ENCODE peak calls at places on chromosomes 7 and 10, in seven cellular contexts. D is IMR-90, P is GM12878, G is SK-N-SH, O is HepG2, A is K562, U is H1. W is an unnamed sample.

GRCh38 chr7:123229426-123229825 is 29.7 kb upstream of the SLC13A1 start:
- DNase-seq in G (no peak), U (no peak), P (no peak), D (no peak), A (no peak), O (no peak), W (no peak)

GRCh38 chr7:104973909-104974415 is 40.0 kb upstream of the KMT2E start:
- DNase-seq in O (no peak), G (no peak), D (peak), U (peak), A (no peak), P (no peak), W (no peak)

GRCh38 chr7:6294839-6295238 is 22.4 kb upstream of the CYTH3 start:
- DNase-seq in A (no peak), G (no peak), D (no peak), U (no peak), O (no peak), P (no peak), W (no peak)

GRCh38 chr10:22912763-22913389 is 15.0 kb upstream of the ARMC3 start:
- DNase-seq in A (no peak), O (no peak), P (no peak), G (peak), U (no peak), D (no peak), W (no peak)

GRCh38 chr10:4241724-4242345 is 456.8 kb upstream of the KLF6 start:
- DNase-seq in U (no peak), G (no peak), D (peak), A (no peak), O (no peak), P (no peak), W (no peak)

GRCh38 chr7:16051561-16052280 is 365.2 kb upstream of the MEOX2 start:
- DNase-seq in G (no peak), P (no peak), O (no peak), D (peak), A (no peak), U (no peak), W (no peak)

GRCh38 chr7:141073173-141073640 is 657 bp upstream of the TMEM178B start:
- DNase-seq in A (no peak), G (peak), P (no peak), O (peak), D (peak), U (no peak), W (peak)

GRCh38 chr7:116139807-116140206 is 70.5 kb upstream of the TES start:
- DNase-seq in P (no peak), D (peak), U (no peak), O (no peak), G (no peak), A (no peak), W (no peak)

GRCh38 chr7:112997831-112998230 is 88.8 kb downstream of the GPR85 start:
- DNase-seq in G (no peak), P (no peak), A (no peak), U (no peak), D (no peak), O (peak), W (no peak)

GRCh38 chr10:98295907-98296306 is 27.9 kb upstream of the LOXL4 start:
- DNase-seq in P (no peak), A (no peak), D (peak), U (no peak), O (no peak), G (peak), W (no peak)

GRCh38 chr10:22791655-22792054 is 77.3 kb upstream of the PIP4K2A start:
- DNase-seq in D (no peak), O (no peak), P (no peak), A (no peak), U (no peak), G (no peak), W (no peak)

GRCh38 chr10:6953131-6953834 is 373.2 kb upstream of the PRKCQ start:
- DNase-seq in A (no peak), O (no peak), U (no peak), P (no peak), D (peak), G (no peak), W (no peak)

GRCh38 chr10:126387041-126387908 is 1.0 kb downstream of the ADAM12 start:
- DNase-seq in D (peak), G (peak), U (peak), O (no peak), A (peak), P (no peak), W (peak)

GRCh38 chr10:14569274-14570060 is 205.2 kb downstream of the FAM107B start:
- DNase-seq in G (no peak), O (no peak), U (no peak), D (no peak), P (no peak), A (no peak), W (no peak)

GRCh38 chr7:1024331-1024761 is 20.0 kb upstream of the GPR146 start:
- DNase-seq in O (no peak), U (no peak), G (no peak), D (no peak), A (no peak), P (peak), W (no peak)

GRCh38 chr7:100719523-100720319 is 547 bp upstream of the EPO start:
- DNase-seq in O (peak), A (no peak), G (no peak), P (no peak), D (peak), U (no peak), W (no peak)

GRCh38 chr7:27235387-27236052 is 7.1 kb upstream of the EVX1 start:
- DNase-seq in U (peak), O (peak), A (peak), G (peak), P (no peak), D (no peak), W (peak)

GRCh38 chr7:102992820-102993531 is 80.2 kb downstream of the LRRC17 start:
- DNase-seq in A (peak), G (no peak), D (peak), U (no peak), O (peak), P (no peak), W (peak)

GRCh38 chr7:1994931-1995330 is 237.8 kb downstream of the MAD1L1 start:
- DNase-seq in U (no peak), A (no peak), G (no peak), D (no peak), O (no peak), P (no peak), W (no peak)

GRCh38 chr10:63213489-63213888 is 80.4 kb downstream of the NRBF2 start:
- DNase-seq in D (no peak), P (no peak), G (no peak), U (no peak), A (no peak), O (no peak), W (no peak)

GRCh38 chr10:7915923-7916322 is 97.6 kb downstream of the TAF3 start:
- DNase-seq in G (no peak), O (no peak), P (no peak), U (no peak), D (peak), A (no peak), W (no peak)

GRCh38 chr10:89074120-89074519 is 83.5 kb downstream of the FAS start:
- DNase-seq in A (no peak), O (no peak), D (no peak), G (no peak), U (no peak), P (no peak), W (no peak)

GRCh38 chr7:67937717-67938191 is 941.1 kb downstream of the TYW1 start:
- DNase-seq in U (no peak), A (no peak), D (peak), O (no peak), P (no peak), G (no peak), W (peak)

GRCh38 chr7:50310361-50310760 is 5.8 kb downstream of the IKZF1 start:
- DNase-seq in A (peak), P (no peak), G (no peak), D (no peak), O (no peak), U (no peak), W (no peak)

GRCh38 chr7:44093102-44093641 is 10.8 kb upstream of the POLM start:
- DNase-seq in G (no peak), D (no peak), P (no peak), O (no peak), A (no peak), U (no peak), W (no peak)
- TF ChIP-seq RFX5 in G (no peak), D (no peak), P (no peak), O (no peak), A (no peak), U (no peak), W (no peak)

DNA sequence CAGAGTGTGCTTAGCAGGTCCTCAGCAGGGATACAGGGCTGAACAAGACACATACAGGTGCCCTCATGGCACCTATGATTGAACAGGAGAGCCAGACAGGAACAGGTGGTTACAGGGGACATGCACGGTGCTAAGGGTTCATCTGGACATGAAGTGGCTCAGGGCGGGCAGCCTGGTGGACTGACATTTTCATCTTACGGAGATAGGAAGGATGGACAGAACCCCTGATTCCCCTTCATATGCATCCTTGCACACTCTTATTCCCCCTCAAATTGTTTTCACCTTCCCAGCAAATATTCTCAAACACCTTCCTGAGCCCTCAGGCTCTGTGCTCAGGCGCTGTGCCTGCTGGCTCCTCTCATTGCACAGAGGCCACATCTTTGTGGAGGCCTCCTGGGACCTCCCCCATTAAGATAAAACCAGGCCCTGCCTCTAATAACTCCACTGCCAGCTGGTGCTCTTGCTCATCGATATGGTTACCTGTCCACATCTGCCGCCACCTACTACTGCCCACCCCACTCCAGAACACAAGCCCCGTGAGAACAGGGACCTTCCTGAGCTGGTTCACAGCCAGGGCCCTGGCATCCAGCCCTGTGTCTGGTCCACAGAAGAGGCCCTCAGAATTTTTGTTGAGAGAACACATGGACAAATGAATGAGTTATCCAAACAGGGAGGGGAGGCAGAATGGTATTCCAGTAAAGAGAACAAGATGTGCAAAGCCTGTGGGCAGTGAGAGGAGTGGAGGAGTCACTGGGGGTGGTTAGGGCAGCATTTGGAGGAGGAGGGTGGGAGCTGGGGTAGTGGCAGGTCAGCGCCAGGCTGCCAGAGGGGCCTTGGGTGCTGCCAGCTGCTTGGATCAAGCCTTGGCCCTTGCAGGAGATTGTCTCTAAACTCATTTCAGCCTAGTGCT is 68.9 kb upstream of the AQP1 start:
- DNase-seq in D (no peak), P (no peak), A (no peak), U (no peak), O (no peak), G (no peak), W (no peak)
- TF ChIP-seq RFX5 in D (no peak), P (no peak), A (no peak), U (no peak), O (no peak), G (no peak), W (no peak)

GRCh38 chr10:96858706-96859050 is 26.6 kb downstream of the LCOR start:
- DNase-seq in G (peak), O (no peak), A (peak), U (no peak), D (no peak), P (no peak), W (no peak)
- TF ChIP-seq RFX5 in G (no peak), O (no peak), A (no peak), U (no peak), D (no peak), P (no peak), W (no peak)

GRCh38 chr7:42128703-42129102 is 108.3 kb downstream of the GLI3 start:
- DNase-seq in O (no peak), A (peak), D (no peak), G (no peak), U (no peak), P (no peak), W (no peak)
- TF ChIP-seq RFX5 in O (no peak), A (no peak), D (no peak), G (no peak), U (no peak), P (no peak), W (no peak)

DNA sequence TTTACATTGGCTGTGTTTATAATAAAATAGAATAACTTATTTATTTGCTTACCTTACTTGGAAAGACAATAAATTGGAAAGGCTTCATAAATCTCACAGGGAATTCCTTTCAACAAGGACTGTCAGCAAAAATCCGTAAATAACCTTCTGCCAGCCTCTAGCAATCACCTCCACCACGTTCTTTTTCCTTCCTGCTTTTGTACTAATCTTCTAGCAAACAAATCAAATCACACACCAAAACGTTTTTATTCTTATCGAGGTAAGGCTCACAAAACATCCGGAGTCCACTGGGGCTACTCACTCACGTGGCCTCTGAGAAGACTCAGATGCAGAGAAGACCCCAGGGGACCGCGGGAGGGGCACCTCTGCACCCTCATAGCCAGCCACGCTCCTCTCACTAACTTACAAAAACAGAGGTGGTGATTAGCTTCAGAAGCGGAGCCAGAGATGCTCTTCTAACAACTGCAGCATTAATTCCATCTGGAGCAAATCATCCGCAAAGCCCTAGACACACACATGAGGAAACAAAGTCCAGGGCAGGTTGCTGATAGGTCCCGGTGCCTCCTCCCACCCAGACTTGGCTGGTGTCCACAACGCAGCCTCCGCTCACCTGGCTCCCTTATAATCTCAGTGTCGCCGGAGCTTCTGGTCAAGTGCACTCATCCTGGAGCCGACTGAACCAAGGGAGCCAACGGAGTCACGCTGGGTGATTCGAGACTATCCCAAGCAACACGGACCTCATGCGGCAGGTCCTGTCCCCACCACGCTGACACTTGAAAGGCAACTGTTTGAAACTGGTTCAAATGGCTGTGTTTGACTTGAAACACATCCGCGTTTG is 22.5 kb downstream of the CTBP2 start:
- DNase-seq in U (no peak), P (no peak), O (no peak), G (no peak), A (no peak), D (no peak), W (no peak)
- TF ChIP-seq RFX5 in U (no peak), P (no peak), O (no peak), G (no peak), A (no peak), D (no peak), W (no peak)

GRCh38 chr10:81027223-81027622 is 489.5 kb downstream of the SH2D4B start:
- DNase-seq in A (no peak), D (no peak), G (no peak), O (no peak), U (no peak), P (no peak), W (no peak)

GRCh38 chr10:81031774-81032173 is 494.1 kb downstream of the SH2D4B start:
- DNase-seq in D (no peak), A (no peak), P (peak), O (no peak), U (no peak), G (no peak), W (no peak)

GRCh38 chr10:81021428-81022129 is 483.9 kb downstream of the SH2D4B start:
- DNase-seq in G (no peak), U (no peak), P (no peak), A (no peak), O (no peak), D (no peak), W (no peak)

GRCh38 chr10:81026597-81026996 is 488.9 kb downstream of the SH2D4B start:
- DNase-seq in O (no peak), U (no peak), P (no peak), D (no peak), G (no peak), A (no peak), W (no peak)
- TF ChIP-seq RFX5 in O (no peak), U (no peak), P (no peak), D (no peak), G (no peak), A (no peak), W (no peak)

GRCh38 chr10:70749756-70750155 is 35.4 kb downstream of the TBATA start:
- DNase-seq in A (no peak), P (no peak), U (no peak), D (no peak), G (no peak), O (no peak), W (no peak)
- TF ChIP-seq RFX5 in A (no peak), P (no peak), U (no peak), D (no peak), G (no peak), O (no peak), W (no peak)

GRCh38 chr7:130156140-130156539 is 49.1 kb downstream of the TMEM209 start:
- DNase-seq in G (no peak), O (no peak), D (no peak), P (no peak), U (no peak), A (no peak), W (no peak)

GRCh38 chr7:130154131-130154500 is 51.1 kb downstream of the TMEM209 start:
- DNase-seq in U (no peak), O (no peak), P (no peak), D (no peak), A (no peak), G (no peak), W (no peak)

GRCh38 chr7:130153251-130153908 is 51.8 kb downstream of the TMEM209 start:
- DNase-seq in A (no peak), O (no peak), U (peak), P (no peak), D (no peak), G (no peak), W (no peak)

GRCh38 chr7:130152270-130153141 is 52.7 kb downstream of the TMEM209 start:
- DNase-seq in O (no peak), U (no peak), P (no peak), A (no peak), G (no peak), D (peak), W (no peak)

DNA sequence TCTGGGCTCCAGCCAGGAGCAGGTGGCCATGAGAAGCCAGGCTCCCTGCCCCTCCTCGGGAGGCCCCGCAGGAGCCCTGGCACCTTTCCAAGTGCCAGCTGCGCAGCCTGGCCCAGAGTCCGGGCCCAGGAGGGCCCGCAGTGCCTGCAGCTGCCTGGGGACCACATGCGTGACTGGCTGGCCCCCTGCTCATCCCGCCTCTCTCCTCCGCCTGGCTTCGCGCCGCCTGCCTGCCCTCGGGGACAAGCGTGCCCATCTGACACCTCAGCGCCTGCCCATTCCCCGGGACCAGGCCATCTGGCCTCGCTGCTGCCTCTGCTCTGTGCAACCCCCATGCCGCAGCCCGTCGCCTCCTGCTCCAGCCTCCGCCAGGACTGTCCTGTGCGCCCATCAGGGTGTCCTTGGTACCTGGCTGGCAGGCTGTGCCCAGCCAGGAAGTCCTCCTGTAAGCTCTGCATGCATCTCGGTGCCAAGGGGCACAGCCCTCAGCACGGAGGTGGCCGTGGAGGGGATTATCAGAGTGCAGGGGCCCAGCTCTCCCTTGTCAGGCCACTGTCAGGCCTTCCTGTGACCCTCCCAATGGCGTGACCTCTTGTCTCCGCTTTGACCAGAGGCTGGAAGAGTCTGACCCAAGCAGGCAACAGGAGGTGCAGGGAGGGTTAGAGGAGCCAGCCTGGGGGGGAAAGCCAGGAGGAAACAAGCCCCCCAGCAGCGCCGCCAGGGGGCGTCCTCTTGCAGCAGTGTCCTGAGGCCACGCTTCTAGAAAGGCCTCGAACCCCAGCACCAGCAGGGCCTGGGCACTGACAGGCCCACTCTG is 50.5 kb downstream of the TMEM209 start:
- DNase-seq in O (no peak), D (no peak), A (peak), G (peak), P (no peak), U (peak), W (no peak)
- TF ChIP-seq RFX5 in O (no peak), D (no peak), A (no peak), G (no peak), P (no peak), U (no peak), W (no peak)

GRCh38 chr10:131831561-131831960 is 69.2 kb upstream of the PPP2R2D start:
- DNase-seq in P (no peak), O (no peak), D (no peak), U (no peak), G (no peak), A (no peak), W (no peak)
- TF ChIP-seq RFX5 in P (no peak), O (no peak), D (no peak), U (no peak), G (no peak), A (no peak), W (no peak)